ENCODE peak calls at places on chromosome 15, in ten cellular contexts. One of them, this sample, is unnamed.
A peak's percentile ranks its signal among the peaks of the same experiment; 100 is the strongest.

GRCh38 chr15:64604319-64604718 is 143.9 kb downstream of the ZNF609 start:
- DNase-seq in AG10803: no peak
- DNase-seq in K562: no peak
- DNase-seq in glutamatergic neuron: no peak
- DNase-seq in progenitor cell of endocrine pancreas: no peak
- DNase-seq in kidney: no peak
- DNase-seq in CD8-positive, alpha-beta T cell: no peak
- DNase-seq in CD4-positive, alpha-beta T cell: no peak
- DNase-seq in hepatocyte: no peak
- DNase-seq in GM13976: no peak
- DNase-seq in this sample: no peak

GRCh38 chr15:93359037-93359779 is 270.2 kb upstream of the RGMA start:
- DNase-seq in glutamatergic neuron: no peak
- DNase-seq in kidney: no peak
- DNase-seq in hepatocyte: peak; percentile 26
- DNase-seq in CD8-positive, alpha-beta T cell: no peak
- DNase-seq in AG10803: no peak
- DNase-seq in CD4-positive, alpha-beta T cell: no peak
- DNase-seq in K562: no peak
- DNase-seq in progenitor cell of endocrine pancreas: no peak
- DNase-seq in GM13976: no peak
- DNase-seq in this sample: no peak

GRCh38 chr15:62573856-62574255 is 408.8 kb upstream of the C2CD4B start:
- DNase-seq in CD8-positive, alpha-beta T cell: no peak
- DNase-seq in kidney: no peak
- DNase-seq in K562: no peak
- DNase-seq in hepatocyte: no peak
- DNase-seq in progenitor cell of endocrine pancreas: no peak
- DNase-seq in GM13976: no peak
- DNase-seq in glutamatergic neuron: no peak
- DNase-seq in CD4-positive, alpha-beta T cell: no peak
- DNase-seq in AG10803: no peak
- DNase-seq in this sample: no peak

GRCh38 chr15:88981244-88982215 is 68.4 kb upstream of the MFGE8 start:
- DNase-seq in progenitor cell of endocrine pancreas: no peak
- DNase-seq in AG10803: no peak
- DNase-seq in kidney: no peak
- DNase-seq in glutamatergic neuron: no peak
- DNase-seq in CD4-positive, alpha-beta T cell: no peak
- DNase-seq in K562: no peak
- DNase-seq in hepatocyte: no peak
- DNase-seq in CD8-positive, alpha-beta T cell: no peak
- DNase-seq in GM13976: no peak
- DNase-seq in this sample: no peak

GRCh38 chr15:40500584-40501330 is 30.0 kb downstream of the CHST14 start:
- DNase-seq in progenitor cell of endocrine pancreas: no peak
- DNase-seq in kidney: no peak
- DNase-seq in CD4-positive, alpha-beta T cell: no peak
- DNase-seq in glutamatergic neuron: no peak
- DNase-seq in hepatocyte: no peak
- DNase-seq in GM13976: no peak
- DNase-seq in CD8-positive, alpha-beta T cell: no peak
- DNase-seq in AG10803: peak; percentile 24
- DNase-seq in K562: no peak
- DNase-seq in this sample: no peak

GRCh38 chr15:49815937-49816336 is 195.1 kb downstream of the DTWD1 start:
- DNase-seq in progenitor cell of endocrine pancreas: no peak
- DNase-seq in kidney: no peak
- DNase-seq in K562: no peak
- DNase-seq in hepatocyte: peak; percentile 11
- DNase-seq in glutamatergic neuron: no peak
- DNase-seq in GM13976: no peak
- DNase-seq in CD4-positive, alpha-beta T cell: no peak
- DNase-seq in CD8-positive, alpha-beta T cell: no peak
- DNase-seq in AG10803: peak; percentile 99
- DNase-seq in this sample: no peak

GRCh38 chr15:33169625-33170024 is 24.9 kb downstream of the FMN1 start:
- DNase-seq in CD4-positive, alpha-beta T cell: no peak
- DNase-seq in GM13976: no peak
- DNase-seq in hepatocyte: no peak
- DNase-seq in AG10803: peak; percentile 34
- DNase-seq in kidney: no peak
- DNase-seq in progenitor cell of endocrine pancreas: no peak
- DNase-seq in glutamatergic neuron: no peak
- DNase-seq in CD8-positive, alpha-beta T cell: no peak
- DNase-seq in K562: no peak
- DNase-seq in this sample: no peak

GRCh38 chr15:52462806-52463360 is 65.8 kb downstream of the MYO5A start:
- DNase-seq in CD4-positive, alpha-beta T cell: no peak
- DNase-seq in AG10803: no peak
- DNase-seq in K562: no peak
- DNase-seq in CD8-positive, alpha-beta T cell: no peak
- DNase-seq in GM13976: no peak
- DNase-seq in glutamatergic neuron: no peak
- DNase-seq in kidney: no peak
- DNase-seq in progenitor cell of endocrine pancreas: no peak
- DNase-seq in hepatocyte: no peak
- DNase-seq in this sample: no peak

GRCh38 chr15:32956006-32956405 is 238.2 kb downstream of the GREM1 start:
- DNase-seq in kidney: no peak
- DNase-seq in hepatocyte: peak; percentile 51
- DNase-seq in glutamatergic neuron: no peak
- DNase-seq in GM13976: peak; percentile 49
- DNase-seq in CD8-positive, alpha-beta T cell: no peak
- DNase-seq in K562: peak; percentile 8
- DNase-seq in progenitor cell of endocrine pancreas: no peak
- DNase-seq in AG10803: peak; percentile 92
- DNase-seq in CD4-positive, alpha-beta T cell: no peak
- DNase-seq in this sample: no peak

DNA sequence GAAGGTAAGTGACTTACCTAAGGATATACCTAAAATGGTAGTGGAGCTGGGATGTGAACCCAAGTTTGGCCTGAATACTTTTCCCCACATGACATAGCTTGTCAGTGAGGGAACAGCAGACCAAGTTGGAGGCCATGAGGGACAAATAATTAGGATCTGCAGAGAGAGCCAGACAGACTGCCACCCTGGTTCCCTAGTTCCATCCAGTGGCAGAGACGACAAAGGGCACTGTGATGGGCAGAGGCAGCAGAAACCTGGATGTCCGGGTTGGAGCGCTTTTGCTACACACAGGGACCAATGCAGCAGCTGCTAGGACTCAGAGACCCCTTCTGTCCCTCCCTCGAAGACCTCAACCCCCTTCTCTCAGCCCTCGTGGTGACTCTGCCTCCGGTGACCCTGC is 1.2 kb downstream of the CPLX3 start:
- DNase-seq in glutamatergic neuron: no peak
- DNase-seq in kidney: no peak
- DNase-seq in K562: no peak
- DNase-seq in AG10803: no peak
- DNase-seq in CD8-positive, alpha-beta T cell: no peak
- DNase-seq in hepatocyte: no peak
- DNase-seq in GM13976: no peak
- DNase-seq in progenitor cell of endocrine pancreas: no peak
- DNase-seq in CD4-positive, alpha-beta T cell: no peak
- DNase-seq in this sample: no peak
- TF ChIP-seq CTCF in glutamatergic neuron: no peak
- TF ChIP-seq CTCF in kidney: no peak
- TF ChIP-seq CTCF in K562: no peak
- TF ChIP-seq CTCF in AG10803: no peak
- TF ChIP-seq CTCF in CD8-positive, alpha-beta T cell: no peak
- TF ChIP-seq CTCF in hepatocyte: no peak
- TF ChIP-seq CTCF in GM13976: no peak
- TF ChIP-seq CTCF in progenitor cell of endocrine pancreas: no peak
- TF ChIP-seq CTCF in CD4-positive, alpha-beta T cell: no peak
- TF ChIP-seq CTCF in this sample: no peak

GRCh38 chr15:71195242-71195641 is 80.0 kb downstream of the THSD4 start:
- DNase-seq in CD8-positive, alpha-beta T cell: no peak
- DNase-seq in GM13976: no peak
- DNase-seq in glutamatergic neuron: no peak
- DNase-seq in AG10803: no peak
- DNase-seq in hepatocyte: no peak
- DNase-seq in progenitor cell of endocrine pancreas: no peak
- DNase-seq in kidney: no peak
- DNase-seq in CD4-positive, alpha-beta T cell: no peak
- DNase-seq in K562: peak; percentile 34
- DNase-seq in this sample: no peak
- TF ChIP-seq CTCF in CD8-positive, alpha-beta T cell: no peak
- TF ChIP-seq CTCF in GM13976: no peak
- TF ChIP-seq CTCF in glutamatergic neuron: no peak
- TF ChIP-seq CTCF in AG10803: peak; percentile 12
- TF ChIP-seq CTCF in hepatocyte: peak; percentile 10
- TF ChIP-seq CTCF in progenitor cell of endocrine pancreas: peak; percentile 12
- TF ChIP-seq CTCF in kidney: no peak
- TF ChIP-seq CTCF in CD4-positive, alpha-beta T cell: no peak
- TF ChIP-seq CTCF in K562: peak; percentile 33
- TF ChIP-seq CTCF in this sample: no peak

GRCh38 chr15:98604983-98605382 is 43.4 kb upstream of the IGF1R start:
- DNase-seq in kidney: no peak
- DNase-seq in progenitor cell of endocrine pancreas: no peak
- DNase-seq in AG10803: no peak
- DNase-seq in K562: no peak
- DNase-seq in GM13976: no peak
- DNase-seq in CD4-positive, alpha-beta T cell: no peak
- DNase-seq in hepatocyte: no peak
- DNase-seq in CD8-positive, alpha-beta T cell: no peak
- DNase-seq in glutamatergic neuron: no peak
- DNase-seq in this sample: no peak

GRCh38 chr15:98596131-98596530 is 52.2 kb upstream of the IGF1R start:
- DNase-seq in hepatocyte: no peak
- DNase-seq in K562: no peak
- DNase-seq in AG10803: no peak
- DNase-seq in glutamatergic neuron: no peak
- DNase-seq in CD4-positive, alpha-beta T cell: no peak
- DNase-seq in GM13976: no peak
- DNase-seq in kidney: no peak
- DNase-seq in CD8-positive, alpha-beta T cell: no peak
- DNase-seq in progenitor cell of endocrine pancreas: no peak
- DNase-seq in this sample: no peak

GRCh38 chr15:98596885-98597343 is 51.4 kb upstream of the IGF1R start:
- DNase-seq in kidney: no peak
- DNase-seq in AG10803: no peak
- DNase-seq in GM13976: no peak
- DNase-seq in glutamatergic neuron: no peak
- DNase-seq in CD4-positive, alpha-beta T cell: no peak
- DNase-seq in K562: no peak
- DNase-seq in CD8-positive, alpha-beta T cell: no peak
- DNase-seq in progenitor cell of endocrine pancreas: no peak
- DNase-seq in hepatocyte: peak; percentile 14
- DNase-seq in this sample: no peak

GRCh38 chr15:98597666-98598065 is 50.7 kb upstream of the IGF1R start:
- DNase-seq in progenitor cell of endocrine pancreas: no peak
- DNase-seq in glutamatergic neuron: no peak
- DNase-seq in hepatocyte: no peak
- DNase-seq in CD4-positive, alpha-beta T cell: no peak
- DNase-seq in kidney: no peak
- DNase-seq in K562: no peak
- DNase-seq in AG10803: no peak
- DNase-seq in CD8-positive, alpha-beta T cell: no peak
- DNase-seq in GM13976: no peak
- DNase-seq in this sample: no peak

DNA sequence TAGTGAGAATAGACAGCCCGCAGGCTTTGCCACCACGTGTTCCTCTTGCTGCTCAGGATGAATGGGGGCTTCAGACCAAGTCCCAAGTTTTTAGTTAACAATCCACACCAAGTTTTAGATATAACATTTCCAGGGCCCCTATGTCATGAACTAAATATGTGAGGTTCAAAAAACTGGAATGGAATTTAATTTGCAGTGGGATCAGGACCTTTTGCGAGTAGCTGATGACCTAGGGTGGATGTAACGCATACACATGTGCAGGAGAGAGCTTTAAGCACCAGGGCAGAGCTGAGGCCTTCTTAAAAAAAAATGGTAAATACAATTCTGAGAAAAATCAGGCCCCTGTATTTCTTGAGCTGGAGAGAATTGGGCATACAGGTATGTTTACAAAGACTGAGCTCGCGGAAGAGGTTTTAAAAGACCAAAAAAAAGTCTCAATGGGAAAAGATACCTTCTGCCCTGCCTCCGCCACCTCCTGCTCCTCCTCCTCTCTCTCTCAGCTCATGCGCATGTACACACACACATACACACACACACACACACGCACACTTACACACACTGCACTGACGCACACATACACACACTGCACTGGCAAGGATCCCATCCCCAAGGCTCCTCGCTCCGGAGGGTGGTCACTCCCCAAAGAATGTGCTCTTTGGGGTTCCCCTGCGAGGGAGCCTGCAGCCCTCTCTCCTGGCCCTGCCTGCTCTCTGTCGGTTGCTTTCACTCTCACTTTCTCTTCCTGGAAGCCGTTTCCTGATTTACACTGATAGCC is 48.2 kb upstream of the IGF1R start:
- DNase-seq in CD4-positive, alpha-beta T cell: peak; percentile 10
- DNase-seq in GM13976: peak; percentile 70
- DNase-seq in K562: no peak
- DNase-seq in kidney: peak; percentile 82
- DNase-seq in AG10803: peak; percentile 57
- DNase-seq in hepatocyte: peak; percentile 45
- DNase-seq in glutamatergic neuron: no peak
- DNase-seq in progenitor cell of endocrine pancreas: no peak
- DNase-seq in CD8-positive, alpha-beta T cell: peak; percentile 59
- DNase-seq in this sample: no peak
- TF ChIP-seq CTCF in CD4-positive, alpha-beta T cell: no peak
- TF ChIP-seq CTCF in GM13976: no peak
- TF ChIP-seq CTCF in K562: no peak
- TF ChIP-seq CTCF in kidney: no peak
- TF ChIP-seq CTCF in AG10803: no peak
- TF ChIP-seq CTCF in hepatocyte: no peak
- TF ChIP-seq CTCF in glutamatergic neuron: no peak
- TF ChIP-seq CTCF in progenitor cell of endocrine pancreas: no peak
- TF ChIP-seq CTCF in CD8-positive, alpha-beta T cell: no peak
- TF ChIP-seq CTCF in this sample: no peak

DNA sequence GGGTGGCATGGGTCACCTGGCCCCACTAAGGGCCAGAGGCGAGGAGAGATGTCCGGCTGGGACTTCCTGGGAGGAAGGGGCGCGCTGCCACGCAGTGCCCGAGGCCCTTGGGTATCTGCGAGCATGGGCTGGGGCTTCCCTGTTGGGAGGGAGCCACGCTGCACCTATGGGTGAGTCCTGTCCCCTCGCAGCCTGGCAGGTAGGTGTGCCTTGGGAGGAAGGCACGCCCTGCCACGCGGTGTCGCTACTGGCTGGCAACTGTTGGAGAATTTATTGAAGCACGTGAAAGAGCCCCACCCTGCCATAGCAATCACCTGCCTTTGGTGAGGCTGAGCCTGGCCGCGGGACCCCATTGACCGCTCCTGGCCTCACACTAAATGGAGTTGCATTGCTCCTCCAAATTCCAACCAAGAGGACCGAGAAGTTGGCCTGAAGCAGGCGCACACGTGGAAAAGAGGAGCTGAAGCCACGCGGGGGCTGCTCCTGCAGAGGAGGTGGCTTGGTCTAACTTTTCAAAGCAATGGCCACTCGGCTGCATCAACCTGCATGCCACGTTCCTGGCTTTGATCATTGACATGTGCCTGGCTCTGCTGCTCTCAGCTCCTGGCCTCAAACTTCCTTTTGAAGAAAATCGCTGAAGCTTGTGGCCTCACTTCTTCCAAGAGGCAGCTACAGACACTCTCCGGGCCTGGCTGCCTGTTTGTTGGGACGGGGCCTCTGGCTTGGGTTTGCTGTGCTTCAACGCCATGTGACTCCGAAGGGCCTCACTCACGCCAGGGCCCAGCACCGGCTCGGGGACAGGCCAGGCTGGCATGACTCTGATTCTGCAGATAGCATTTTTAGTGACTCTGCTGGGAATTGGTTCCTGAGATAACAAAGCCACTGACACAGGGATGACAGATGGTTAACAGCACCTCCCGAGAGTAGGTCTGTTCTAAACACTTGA is 134.1 kb downstream of the TJP1 start:
- DNase-seq in CD8-positive, alpha-beta T cell: peak; percentile 25
- DNase-seq in GM13976: no peak
- DNase-seq in K562: no peak
- DNase-seq in hepatocyte: no peak
- DNase-seq in progenitor cell of endocrine pancreas: no peak
- DNase-seq in AG10803: no peak
- DNase-seq in glutamatergic neuron: peak; percentile 45
- DNase-seq in CD4-positive, alpha-beta T cell: no peak
- DNase-seq in kidney: peak; percentile 84
- DNase-seq in this sample: no peak
- TF ChIP-seq CTCF in CD8-positive, alpha-beta T cell: no peak
- TF ChIP-seq CTCF in GM13976: no peak
- TF ChIP-seq CTCF in K562: no peak
- TF ChIP-seq CTCF in hepatocyte: no peak
- TF ChIP-seq CTCF in progenitor cell of endocrine pancreas: no peak
- TF ChIP-seq CTCF in AG10803: no peak
- TF ChIP-seq CTCF in glutamatergic neuron: no peak
- TF ChIP-seq CTCF in CD4-positive, alpha-beta T cell: no peak
- TF ChIP-seq CTCF in kidney: no peak
- TF ChIP-seq CTCF in this sample: no peak

This sample was measured in natural killer cell.